ENCODE peak calls at places on chromosomes 2 and 18, in five cellular contexts. R, H, Q, J and I are unnamed samples.

GRCh38 chr2:111121028-111121872 is 536 bp downstream of the BCL2L11 start:
- DNase-seq in R (peak), H (peak), Q (peak), J (peak), I (no peak)

GRCh38 chr2:174399171-174399570 is 3.6 kb downstream of the SCRN3 start:
- DNase-seq in R (no peak), H (no peak), Q (no peak), J (no peak), I (no peak)

GRCh38 chr2:6496376-6496775 is 369.3 kb downstream of the CMPK2 start:
- DNase-seq in R (no peak), H (no peak), Q (no peak), J (no peak), I (no peak)

GRCh38 chr2:240237609-240238151 is 97.2 kb upstream of the OTOS start:
- DNase-seq in R (no peak), H (no peak), Q (no peak), J (no peak), I (no peak)

GRCh38 chr2:113138428-113139322 is 11.3 kb downstream of the IL1RN start:
- DNase-seq in R (no peak), H (no peak), Q (peak), J (peak), I (peak)

GRCh38 chr18:59267511-59268126 is 5.6 kb downstream of the RAX start:
- DNase-seq in R (no peak), H (peak), Q (no peak), J (no peak), I (no peak)

GRCh38 chr2:52072949-52073348 is 1041.0 kb upstream of the NRXN1 start:
- DNase-seq in R (no peak), H (no peak), Q (no peak), J (no peak), I (no peak)

GRCh38 chr2:239195318-239195871 is 205.4 kb downstream of the HDAC4 start:
- DNase-seq in R (no peak), H (no peak), Q (no peak), J (no peak), I (no peak)

GRCh38 chr2:68594674-68595492 is 48.5 kb upstream of the PROKR1 start:
- DNase-seq in R (no peak), H (peak), Q (peak), J (no peak), I (peak)

GRCh38 chr2:216880509-216881184 is 20.8 kb upstream of the TNP1 start:
- DNase-seq in R (peak), H (no peak), Q (no peak), J (no peak), I (no peak)

GRCh38 chr2:101524811-101525430 is 50.0 kb upstream of the RFX8 start:
- DNase-seq in R (peak), H (no peak), Q (no peak), J (no peak), I (no peak)

GRCh38 chr2:232382331-232383225 is 4.0 kb downstream of the ALPP start:
- DNase-seq in R (no peak), H (no peak), Q (no peak), J (no peak), I (no peak)

GRCh38 chr2:182754231-182754630 is 38.2 kb downstream of the DNAJC10 start:
- DNase-seq in R (no peak), H (no peak), Q (no peak), J (no peak), I (no peak)

GRCh38 chr2:222912117-222912516 is 51.3 kb downstream of the ACSL3 start:
- DNase-seq in R (no peak), H (no peak), Q (no peak), J (no peak), I (no peak)

GRCh38 chr2:98909381-98910211 is 26.4 kb downstream of the CRACDL start:
- DNase-seq in R (peak), H (peak), Q (peak), J (no peak), I (no peak)

GRCh38 chr2:47892338-47892730 is 14.0 kb downstream of the FBXO11 start:
- DNase-seq in R (no peak), H (no peak), Q (no peak), J (no peak), I (no peak)

GRCh38 chr18:11008544-11008943 is 140.8 kb downstream of the PIEZO2 start:
- DNase-seq in R (no peak), H (no peak), Q (no peak), J (no peak), I (no peak)

GRCh38 chr2:143219266-143219665 is 90.0 kb downstream of the ARHGAP15 start:
- DNase-seq in R (no peak), H (no peak), Q (no peak), J (no peak), I (no peak)

GRCh38 chr2:174656671-174657171 is 59.1 kb upstream of the WIPF1 start:
- DNase-seq in R (no peak), H (no peak), Q (no peak), J (no peak), I (no peak)

GRCh38 chr2:236162031-236162803 is 6.0 kb downstream of the GBX2 start:
- DNase-seq in R (no peak), H (peak), Q (no peak), J (no peak), I (no peak)

GRCh38 chr18:40984856-40985255 is 970.2 kb upstream of the PIK3C3 start:
- DNase-seq in R (no peak), H (no peak), Q (no peak), J (no peak), I (no peak)

GRCh38 chr18:11665146-11665545 is 23.9 kb upstream of the GNAL start:
- DNase-seq in R (no peak), H (no peak), Q (no peak), J (no peak), I (no peak)

GRCh38 chr2:239674981-239675855 is 274.4 kb upstream of the HDAC4 start:
- DNase-seq in R (no peak), H (no peak), Q (no peak), J (no peak), I (no peak)

GRCh38 chr2:230816735-230817134 is 48.0 kb upstream of the ITM2C start:
- DNase-seq in R (no peak), H (no peak), Q (no peak), J (no peak), I (no peak)

GRCh38 chr18:6963452-6964097 is 154.0 kb downstream of the LAMA1 start:
- DNase-seq in R (no peak), H (no peak), Q (no peak), J (no peak), I (no peak)

GRCh38 chr2:28776471-28776870 is 24.8 kb downstream of the PPP1CB start:
- DNase-seq in R (no peak), H (no peak), Q (no peak), J (no peak), I (no peak)

GRCh38 chr2:28782423-28782822 is 28.2 kb upstream of the SPDYA start:
- DNase-seq in R (no peak), H (no peak), Q (no peak), J (no peak), I (no peak)

GRCh38 chr2:28780496-28780895 is 28.9 kb downstream of the PPP1CB start:
- DNase-seq in R (no peak), H (no peak), Q (no peak), J (no peak), I (no peak)

GRCh38 chr2:28778392-28778791 is 26.8 kb downstream of the PPP1CB start:
- DNase-seq in R (peak), H (no peak), Q (no peak), J (no peak), I (no peak)

DNA sequence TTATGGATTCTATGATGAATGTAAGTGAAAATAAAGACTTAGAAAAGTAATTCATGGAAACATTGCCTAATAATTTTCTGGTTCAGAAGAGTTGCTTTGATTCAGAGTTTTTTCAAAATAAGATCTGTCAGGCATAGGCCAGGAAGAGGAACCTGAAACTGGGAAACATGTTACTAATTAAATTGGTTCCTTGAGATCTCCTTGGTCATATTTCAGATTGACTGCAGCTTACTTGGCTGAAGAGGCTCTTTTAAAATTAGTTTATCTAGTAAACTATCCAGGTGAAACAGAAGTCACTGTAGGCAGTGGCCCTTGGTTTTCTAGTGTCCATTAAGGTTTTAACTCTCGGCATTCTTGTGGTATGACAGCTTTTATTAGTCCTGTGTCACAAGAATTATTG is 27.4 kb downstream of the PPP1CB start:
- DNase-seq in R (no peak), H (no peak), Q (no peak), J (no peak), I (no peak)
- TF ChIP-seq CTCF in R (no peak), H (no peak), Q (no peak), J (no peak), I (no peak)

DNA sequence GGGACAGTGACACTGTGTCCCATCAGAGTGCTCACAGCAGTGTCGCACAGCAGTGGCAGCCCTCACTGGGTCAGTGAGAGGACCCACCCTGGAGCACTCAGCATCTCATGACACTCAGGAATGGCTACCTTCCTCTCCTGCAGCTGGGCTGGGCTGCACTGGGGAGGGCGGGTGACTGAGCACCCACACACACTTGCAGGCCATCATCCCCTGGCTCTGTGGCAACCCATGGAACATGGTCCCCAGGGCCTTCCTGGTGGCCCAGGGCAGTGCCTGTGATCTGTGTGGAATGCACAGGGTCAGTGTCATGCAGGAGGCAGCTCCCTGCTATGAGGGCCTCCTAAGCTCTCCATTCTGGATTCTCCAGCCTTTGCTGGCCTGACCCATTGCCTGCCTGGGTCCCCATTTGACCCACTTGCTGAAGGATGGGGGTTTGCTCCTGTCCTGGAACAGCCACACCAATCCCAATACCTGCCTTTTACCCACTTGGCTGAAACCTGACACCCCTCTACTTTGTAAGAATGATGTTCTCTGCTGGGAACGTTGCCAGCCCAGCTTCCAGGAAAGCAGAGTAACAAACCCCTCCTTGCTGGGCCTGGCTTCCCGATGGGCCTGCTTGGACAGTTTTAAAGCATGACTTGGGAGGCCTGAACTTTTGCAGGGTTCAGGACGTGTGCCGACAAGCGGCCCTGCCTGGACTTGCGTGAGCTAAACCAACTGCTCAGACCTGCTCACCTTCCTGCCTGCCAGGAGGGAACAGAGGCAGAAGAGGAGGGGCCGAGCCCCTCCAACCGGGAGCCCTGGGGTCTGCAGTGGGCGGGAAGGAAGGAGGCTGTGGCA is 13.7 kb downstream of the HS6ST1 start:
- DNase-seq in R (peak), H (peak), Q (no peak), J (peak), I (no peak)
- TF ChIP-seq CTCF in R (no peak), H (no peak), Q (no peak), J (no peak), I (no peak)

GRCh38 chr2:181177376-181177775 is 197.0 kb downstream of the UBE2E3 start:
- DNase-seq in R (no peak), H (no peak), Q (no peak), J (no peak), I (no peak)

GRCh38 chr2:181174880-181175590 is 194.6 kb downstream of the UBE2E3 start:
- DNase-seq in R (no peak), H (no peak), Q (no peak), J (no peak), I (no peak)

GRCh38 chr2:181176540-181176939 is 196.1 kb downstream of the UBE2E3 start:
- DNase-seq in R (no peak), H (no peak), Q (no peak), J (no peak), I (no peak)

GRCh38 chr2:181178130-181178529 is 197.7 kb downstream of the UBE2E3 start:
- DNase-seq in R (no peak), H (no peak), Q (no peak), J (no peak), I (no peak)

GRCh38 chr2:181178823-181179412 is 198.5 kb downstream of the UBE2E3 start:
- DNase-seq in R (no peak), H (peak), Q (peak), J (no peak), I (no peak)
- TF ChIP-seq CTCF in R (no peak), H (peak), Q (peak), J (no peak), I (peak)

DNA sequence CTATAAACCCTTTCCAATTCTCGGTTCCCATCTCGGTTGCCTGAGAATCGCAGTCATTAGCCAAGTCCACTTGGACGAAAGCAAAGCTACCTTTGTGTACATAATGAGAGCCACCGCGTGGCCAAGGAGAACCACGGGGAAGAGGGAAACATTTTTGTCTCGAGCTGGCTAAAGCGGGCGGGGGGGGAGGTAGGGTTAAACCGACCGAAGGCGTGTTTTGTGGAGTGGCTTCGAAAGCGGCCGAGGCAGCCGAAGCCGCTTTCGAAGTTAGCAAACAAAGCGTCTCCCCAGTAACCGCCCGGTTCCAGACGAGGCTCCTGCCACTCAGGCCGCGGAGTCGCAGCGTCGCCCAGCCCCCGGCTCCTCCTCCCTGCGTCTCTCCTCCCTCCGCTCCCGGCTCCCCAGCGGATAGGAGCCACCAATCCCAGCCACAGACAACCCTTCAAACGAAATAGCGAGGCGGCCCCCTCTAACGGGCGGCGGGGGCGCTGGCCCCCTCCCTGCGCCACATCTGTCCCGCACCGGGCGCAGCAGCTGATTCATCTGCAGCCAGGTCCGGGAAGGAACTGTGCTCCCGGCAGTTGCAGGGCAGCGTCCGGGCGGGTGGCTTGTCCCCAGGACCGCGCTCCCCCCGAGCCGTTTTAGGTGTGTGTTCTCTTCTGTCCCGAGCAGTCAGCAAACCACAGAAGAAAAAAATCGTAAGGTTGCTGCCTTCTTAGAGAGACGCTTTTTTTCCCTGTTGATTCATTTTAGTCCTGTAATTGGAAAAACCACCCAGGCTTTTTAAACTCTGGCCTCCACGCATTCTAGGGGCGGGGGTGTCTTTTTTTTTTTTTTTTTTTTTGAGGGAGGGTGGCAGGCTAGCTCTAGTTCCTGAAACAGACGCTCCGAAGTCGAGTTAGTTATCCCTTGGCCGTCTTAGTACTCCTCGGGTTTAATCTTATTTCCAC is 1.8 kb upstream of the TGIF1 start:
- DNase-seq in R (peak), H (peak), Q (peak), J (peak), I (peak)
- TF ChIP-seq CTCF in R (no peak), H (no peak), Q (peak), J (no peak), I (no peak)

GRCh38 chr2:127371037-127371436 is 16.7 kb downstream of the MAP3K2 start:
- DNase-seq in R (peak), H (no peak), Q (no peak), J (no peak), I (no peak)
- TF ChIP-seq CTCF in R (no peak), H (no peak), Q (no peak), J (no peak), I (no peak)

GRCh38 chr18:55513199-55513598 is 74.8 kb downstream of the TCF4 start:
- DNase-seq in R (no peak), H (no peak), Q (no peak), J (no peak), I (no peak)

GRCh38 chr18:55510809-55511208 is 77.2 kb downstream of the TCF4 start:
- DNase-seq in R (peak), H (no peak), Q (peak), J (peak), I (no peak)

GRCh38 chr18:55511277-55511676 is 76.7 kb downstream of the TCF4 start:
- DNase-seq in R (no peak), H (no peak), Q (no peak), J (no peak), I (no peak)

GRCh38 chr18:55508637-55509036 is 79.4 kb downstream of the TCF4 start:
- DNase-seq in R (no peak), H (no peak), Q (no peak), J (no peak), I (no peak)

GRCh38 chr18:55509631-55510372 is 78.2 kb downstream of the TCF4 start:
- DNase-seq in R (no peak), H (no peak), Q (no peak), J (no peak), I (no peak)
- TF ChIP-seq CTCF in R (no peak), H (no peak), Q (no peak), J (no peak), I (no peak)

DNA sequence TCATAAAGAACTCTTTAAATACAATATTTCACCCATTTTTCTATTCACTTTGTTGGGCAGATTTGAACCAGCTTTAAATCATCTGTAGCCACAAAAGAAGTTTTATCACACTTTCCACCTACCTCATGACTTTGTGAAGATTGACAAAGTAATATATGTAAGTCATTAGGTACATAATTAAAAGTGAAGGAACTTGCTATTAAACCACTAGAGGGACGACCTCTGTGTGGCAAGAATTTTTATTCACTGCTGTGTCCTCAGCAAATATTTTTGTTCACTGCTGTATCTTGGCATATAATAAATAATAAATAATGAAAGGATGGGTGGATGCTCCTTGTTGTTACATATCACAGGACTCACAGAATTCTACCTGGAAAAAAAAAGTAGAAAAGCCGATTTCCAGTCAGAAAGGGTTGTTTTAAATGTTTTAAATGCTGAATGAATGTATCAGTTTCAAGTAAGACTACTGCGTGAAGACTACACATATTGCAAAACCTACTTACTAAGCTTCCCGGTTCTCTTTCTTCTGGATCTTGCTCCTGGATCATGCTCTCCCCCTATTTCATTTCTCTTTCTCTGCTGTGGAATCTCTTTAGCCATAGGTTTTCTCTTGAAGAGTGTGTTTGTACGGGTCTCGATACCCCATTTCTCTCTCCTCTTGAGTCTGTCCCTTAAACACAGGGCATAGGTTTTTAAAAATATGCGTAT is 44.8 kb downstream of the KCMF1 start:
- DNase-seq in R (no peak), H (no peak), Q (no peak), J (no peak), I (no peak)
- TF ChIP-seq CTCF in R (no peak), H (no peak), Q (peak), J (no peak), I (no peak)

DNA sequence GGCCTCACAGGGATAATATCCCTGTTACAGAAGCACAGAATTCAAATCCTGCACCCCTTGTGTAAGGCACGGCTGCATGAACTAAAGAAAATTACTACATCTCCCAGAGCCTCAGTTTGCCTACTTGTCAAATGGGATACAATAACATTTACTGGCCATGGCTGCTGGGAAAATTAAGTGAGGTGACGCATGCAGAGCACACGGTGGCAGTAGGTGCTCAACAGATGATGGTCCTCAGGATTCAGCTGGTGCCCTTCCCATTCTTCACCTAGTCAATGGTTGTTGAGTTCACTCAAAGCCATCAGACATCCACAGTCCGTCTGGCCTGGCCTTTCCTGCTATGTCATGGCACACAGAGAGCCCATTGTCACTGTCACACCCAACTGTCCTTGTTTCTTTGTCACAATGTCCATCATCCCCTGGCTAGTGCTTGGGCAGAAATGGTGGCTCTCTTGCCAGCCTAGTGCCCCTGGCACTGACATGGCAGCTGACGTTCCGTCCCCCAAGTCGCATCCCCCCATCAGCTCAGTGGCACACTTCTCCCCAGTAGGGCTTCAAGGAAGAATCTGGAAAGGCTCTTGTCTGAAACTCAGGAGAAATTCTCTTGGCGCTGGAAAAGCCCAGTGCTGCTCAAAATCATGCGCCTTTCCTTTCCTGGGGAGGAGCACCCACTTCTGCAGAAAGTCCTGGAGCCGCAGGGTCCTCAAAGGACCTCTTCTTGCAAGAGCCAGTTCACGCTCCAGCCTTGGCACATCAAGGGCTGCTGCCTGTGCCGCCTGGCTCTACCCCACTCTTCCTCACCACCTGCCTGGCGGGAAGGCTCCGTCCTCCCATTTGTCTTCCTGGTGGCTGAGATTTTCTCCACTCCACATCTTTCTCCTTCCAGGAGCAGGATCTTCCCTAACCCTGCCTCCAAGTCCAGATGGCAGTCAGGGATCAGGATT is 55.9 kb upstream of the SLC66A3 start:
- DNase-seq in R (no peak), H (no peak), Q (no peak), J (no peak), I (no peak)
- TF ChIP-seq CTCF in R (no peak), H (no peak), Q (no peak), J (no peak), I (no peak)

GRCh38 chr2:120305296-120305695 is 40.6 kb upstream of the INHBB start:
- DNase-seq in R (no peak), H (no peak), Q (peak), J (no peak), I (no peak)
- TF ChIP-seq CTCF in R (no peak), H (no peak), Q (no peak), J (no peak), I (no peak)